ENCODE peak calls at places on chromosomes 7 and 10, in six cellular contexts. One of them, this sample, is unnamed.

GRCh38 chr7:27173412-27174076 is 576 bp downstream of the HOXA10 start:
- DNase-seq in Caki2: peak
- DNase-seq in activated CD8-positive, alpha-beta memory T cell treated with anti-CD3 and anti-CD28 coated beads, Interleukin-2, amount 10 ng/mL, durations not matched to agents 7 days and 5 days: no peak
- DNase-seq in transverse colon: peak
- DNase-seq in dermis blood vessel endothelial cell: peak
- DNase-seq in lung: no peak
- DNase-seq in this sample: no peak

GRCh38 chr7:23020742-23021401 is 6.9 kb upstream of the HYCC1 start:
- DNase-seq in Caki2: no peak
- DNase-seq in activated CD8-positive, alpha-beta memory T cell treated with anti-CD3 and anti-CD28 coated beads, Interleukin-2, amount 10 ng/mL, durations not matched to agents 7 days and 5 days: peak
- DNase-seq in transverse colon: no peak
- DNase-seq in dermis blood vessel endothelial cell: peak
- DNase-seq in lung: no peak
- DNase-seq in this sample: peak

GRCh38 chr7:24572421-24573007 is 738 bp upstream of the PALS2 start:
- DNase-seq in Caki2: no peak
- DNase-seq in activated CD8-positive, alpha-beta memory T cell treated with anti-CD3 and anti-CD28 coated beads, Interleukin-2, amount 10 ng/mL, durations not matched to agents 7 days and 5 days: peak
- DNase-seq in transverse colon: peak
- DNase-seq in dermis blood vessel endothelial cell: peak
- DNase-seq in lung: peak
- DNase-seq in this sample: peak

GRCh38 chr10:29694121-29694520 is 59.4 kb upstream of the SVIL start:
- DNase-seq in Caki2: no peak
- DNase-seq in activated CD8-positive, alpha-beta memory T cell treated with anti-CD3 and anti-CD28 coated beads, Interleukin-2, amount 10 ng/mL, durations not matched to agents 7 days and 5 days: no peak
- DNase-seq in transverse colon: no peak
- DNase-seq in dermis blood vessel endothelial cell: no peak
- DNase-seq in lung: no peak
- DNase-seq in this sample: no peak

GRCh38 chr7:20539201-20539600 is 76.3 kb upstream of the ABCB5 start:
- DNase-seq in Caki2: no peak
- DNase-seq in activated CD8-positive, alpha-beta memory T cell treated with anti-CD3 and anti-CD28 coated beads, Interleukin-2, amount 10 ng/mL, durations not matched to agents 7 days and 5 days: no peak
- DNase-seq in transverse colon: no peak
- DNase-seq in dermis blood vessel endothelial cell: peak
- DNase-seq in lung: no peak
- DNase-seq in this sample: no peak

GRCh38 chr7:71886066-71886465 is 526.1 kb downstream of the CALN1 start:
- DNase-seq in Caki2: no peak
- DNase-seq in activated CD8-positive, alpha-beta memory T cell treated with anti-CD3 and anti-CD28 coated beads, Interleukin-2, amount 10 ng/mL, durations not matched to agents 7 days and 5 days: no peak
- DNase-seq in transverse colon: no peak
- DNase-seq in dermis blood vessel endothelial cell: no peak
- DNase-seq in lung: no peak
- DNase-seq in this sample: no peak

GRCh38 chr10:73262105-73262730 is 9.8 kb upstream of the MRPS16 start:
- DNase-seq in Caki2: peak
- DNase-seq in activated CD8-positive, alpha-beta memory T cell treated with anti-CD3 and anti-CD28 coated beads, Interleukin-2, amount 10 ng/mL, durations not matched to agents 7 days and 5 days: no peak
- DNase-seq in transverse colon: no peak
- DNase-seq in dermis blood vessel endothelial cell: peak
- DNase-seq in lung: no peak
- DNase-seq in this sample: peak

GRCh38 chr10:79275431-79275851 is 71.8 kb upstream of the PPIF start:
- DNase-seq in Caki2: no peak
- DNase-seq in activated CD8-positive, alpha-beta memory T cell treated with anti-CD3 and anti-CD28 coated beads, Interleukin-2, amount 10 ng/mL, durations not matched to agents 7 days and 5 days: no peak
- DNase-seq in transverse colon: no peak
- DNase-seq in dermis blood vessel endothelial cell: no peak
- DNase-seq in lung: no peak
- DNase-seq in this sample: peak

This sample was measured in adipocyte.